ENCODE peak calls at places on chromosome 14, in five cellular contexts. One of them, this sample, is unnamed.

GRCh38 chr14:71776463-71777359 is 155.5 kb upstream of the RGS6 start:
- DNase-seq in GM10248: no peak
- DNase-seq in A172: no peak
- DNase-seq in neural crest cell: no peak
- DNase-seq in foreskin keratinocyte: no peak
- DNase-seq in this sample: no peak

GRCh38 chr14:55336161-55336560 is 64.9 kb downstream of the FBXO34 start:
- DNase-seq in GM10248: no peak
- DNase-seq in A172: no peak
- DNase-seq in neural crest cell: no peak
- DNase-seq in foreskin keratinocyte: no peak
- DNase-seq in this sample: peak; percentile 48

GRCh38 chr14:29459967-29460366 is 467.7 kb downstream of the PRKD1 start:
- DNase-seq in foreskin keratinocyte: no peak
- DNase-seq in A172: no peak
- DNase-seq in neural crest cell: no peak
- DNase-seq in GM10248: no peak
- DNase-seq in this sample: no peak

GRCh38 chr14:90561920-90562319 is 165.1 kb downstream of the CALM1 start:
- DNase-seq in GM10248: no peak
- DNase-seq in foreskin keratinocyte: no peak
- DNase-seq in neural crest cell: no peak
- DNase-seq in A172: no peak
- DNase-seq in this sample: no peak

GRCh38 chr14:72126561-72126960 is 194.3 kb downstream of the RGS6 start:
- DNase-seq in neural crest cell: no peak
- DNase-seq in GM10248: no peak
- DNase-seq in foreskin keratinocyte: no peak
- DNase-seq in A172: no peak
- DNase-seq in this sample: no peak

GRCh38 chr14:27366596-27366995 is 768.8 kb upstream of the NOVA1 start:
- DNase-seq in neural crest cell: no peak
- DNase-seq in foreskin keratinocyte: no peak
- DNase-seq in A172: no peak
- DNase-seq in GM10248: no peak
- DNase-seq in this sample: no peak

GRCh38 chr14:53273671-53274072 is 120.5 kb upstream of the DDHD1 start:
- DNase-seq in foreskin keratinocyte: peak; percentile 70
- DNase-seq in GM10248: no peak
- DNase-seq in A172: no peak
- DNase-seq in neural crest cell: no peak
- DNase-seq in this sample: peak; percentile 67

GRCh38 chr14:51750542-51750941 is 98.8 kb downstream of the FRMD6 start:
- DNase-seq in neural crest cell: no peak
- DNase-seq in GM10248: no peak
- DNase-seq in foreskin keratinocyte: no peak
- DNase-seq in A172: no peak
- DNase-seq in this sample: no peak

GRCh38 chr14:93430319-93430801 is 379 bp upstream of the UNC79 start:
- DNase-seq in neural crest cell: peak; percentile 37
- DNase-seq in A172: no peak
- DNase-seq in GM10248: no peak
- DNase-seq in foreskin keratinocyte: no peak
- DNase-seq in this sample: no peak

GRCh38 chr14:75279153-75279738 is 618 bp downstream of the FOS start:
- DNase-seq in A172: no peak
- DNase-seq in neural crest cell: peak; percentile 33
- DNase-seq in GM10248: peak; percentile 33
- DNase-seq in foreskin keratinocyte: peak; percentile 50
- DNase-seq in this sample: peak; percentile 42

GRCh38 chr14:91606851-91607250 is 96.7 kb upstream of the PPP4R3A start:
- DNase-seq in GM10248: peak; percentile 35
- DNase-seq in foreskin keratinocyte: no peak
- DNase-seq in neural crest cell: no peak
- DNase-seq in A172: no peak
- DNase-seq in this sample: peak; percentile 44

GRCh38 chr14:47715330-47715729 is 39.9 kb upstream of the MDGA2 start:
- DNase-seq in GM10248: no peak
- DNase-seq in A172: peak; percentile 57
- DNase-seq in foreskin keratinocyte: no peak
- DNase-seq in neural crest cell: no peak
- DNase-seq in this sample: no peak

GRCh38 chr14:87097021-87097420 is 896.0 kb downstream of the GALC start:
- DNase-seq in A172: no peak
- DNase-seq in foreskin keratinocyte: peak; percentile 57
- DNase-seq in GM10248: no peak
- DNase-seq in neural crest cell: no peak
- DNase-seq in this sample: peak; percentile 25

GRCh38 chr14:38079886-38080285 is 127.8 kb upstream of the SSTR1 start:
- DNase-seq in foreskin keratinocyte: no peak
- DNase-seq in A172: no peak
- DNase-seq in neural crest cell: no peak
- DNase-seq in GM10248: no peak
- DNase-seq in this sample: no peak

GRCh38 chr14:92685784-92686355 is 62.6 kb downstream of the LGMN start:
- DNase-seq in neural crest cell: no peak
- DNase-seq in GM10248: no peak
- DNase-seq in A172: no peak
- DNase-seq in foreskin keratinocyte: no peak
- DNase-seq in this sample: no peak

GRCh38 chr14:61500046-61500445 is 178.7 kb downstream of the PRKCH start:
- DNase-seq in GM10248: no peak
- DNase-seq in A172: no peak
- DNase-seq in neural crest cell: no peak
- DNase-seq in foreskin keratinocyte: no peak
- DNase-seq in this sample: no peak

GRCh38 chr14:60508363-60508706 is 611 bp upstream of the SIX6 start:
- DNase-seq in foreskin keratinocyte: no peak
- DNase-seq in neural crest cell: no peak
- DNase-seq in A172: no peak
- DNase-seq in GM10248: peak; percentile 10
- DNase-seq in this sample: no peak

GRCh38 chr14:50475460-50475859 is 56.9 kb downstream of the MAP4K5 start:
- DNase-seq in foreskin keratinocyte: peak; percentile 2
- DNase-seq in A172: no peak
- DNase-seq in GM10248: no peak
- DNase-seq in neural crest cell: no peak
- DNase-seq in this sample: peak; percentile 30

GRCh38 chr14:70186826-70187483 is 1.8 kb downstream of the SLC8A3 start:
- DNase-seq in GM10248: peak; percentile 60
- DNase-seq in neural crest cell: no peak
- DNase-seq in foreskin keratinocyte: peak; percentile 1
- DNase-seq in A172: no peak
- DNase-seq in this sample: no peak

GRCh38 chr14:100824156-100824555 is 1.8 kb upstream of the MEG3 start:
- DNase-seq in foreskin keratinocyte: no peak
- DNase-seq in neural crest cell: no peak
- DNase-seq in GM10248: no peak
- DNase-seq in A172: no peak
- DNase-seq in this sample: no peak